ENCODE peak calls at places on chromosomes 13 and 19, in five cellular contexts. A, P, K, Q and I are unnamed samples.

GRCh38 chr13:113668491-113668971 is 1.5 kb downstream of the GRK1 start:
- DNase-seq in A (no peak), P (no peak), K (no peak), Q (no peak), I (no peak)

GRCh38 chr19:39515551-39516191 is 732 bp downstream of the SELENOV start:
- DNase-seq in A (no peak), P (no peak), K (no peak), Q (no peak), I (no peak)

GRCh38 chr13:28655566-28655965 is 3.4 kb upstream of the POMP start:
- DNase-seq in A (no peak), P (peak; percentile 80), K (no peak), Q (peak; percentile 63), I (no peak)

GRCh38 chr19:17125728-17126677 is 50.4 kb downstream of the MYO9B start:
- DNase-seq in A (no peak), P (peak; percentile 25), K (no peak), Q (peak; percentile 33), I (no peak)

GRCh38 chr13:40484101-40484800 is 182.2 kb downstream of the FOXO1 start:
- DNase-seq in A (no peak), P (no peak), K (no peak), Q (no peak), I (no peak)

GRCh38 chr19:18800636-18801035 is 9.5 kb upstream of the COMP start:
- DNase-seq in A (no peak), P (no peak), K (no peak), Q (no peak), I (no peak)

GRCh38 chr19:54138777-54139256 is 1.3 kb downstream of the CNOT3 start:
- DNase-seq in A (no peak), P (no peak), K (no peak), Q (no peak), I (no peak)

GRCh38 chr19:3547301-3547731 is 8.3 kb downstream of the TEKTIP1 start:
- DNase-seq in A (no peak), P (no peak), K (no peak), Q (no peak), I (no peak)

GRCh38 chr13:46712524-46712923 is 84.4 kb downstream of the ESD start:
- DNase-seq in A (no peak), P (no peak), K (no peak), Q (no peak), I (no peak)

GRCh38 chr19:4971424-4971793 is 2.5 kb downstream of the KDM4B start:
- DNase-seq in A (no peak), P (no peak), K (no peak), Q (peak; percentile 40), I (peak; percentile 84)

GRCh38 chr19:43662487-43662886 is 7.5 kb downstream of the PLAUR start:
- DNase-seq in A (no peak), P (no peak), K (no peak), Q (peak; percentile 34), I (peak; percentile 34)

GRCh38 chr19:45153339-45154063 is 7.3 kb downstream of the NKPD1 start:
- DNase-seq in A (peak; percentile 66), P (peak; percentile 48), K (no peak), Q (peak; percentile 56), I (peak; percentile 72)

GRCh38 chr13:104105418-104106355 is 1039.5 kb upstream of the SLC10A2 start:
- DNase-seq in A (no peak), P (no peak), K (no peak), Q (no peak), I (no peak)

GRCh38 chr13:61880576-61881283 is 465.1 kb upstream of the PCDH20 start:
- DNase-seq in A (no peak), P (peak; percentile 5), K (peak; percentile 27), Q (peak; percentile 22), I (peak; percentile 58)

GRCh38 chr13:112747256-112747655 is 57.4 kb downstream of the ATP11A start:
- DNase-seq in A (no peak), P (no peak), K (no peak), Q (no peak), I (no peak)

GRCh38 chr13:34416833-34417425 is 525.1 kb upstream of the NBEA start:
- DNase-seq in A (no peak), P (peak; percentile 39), K (no peak), Q (no peak), I (no peak)

GRCh38 chr19:5281588-5281987 is 59.0 kb downstream of the PTPRS start:
- DNase-seq in A (no peak), P (no peak), K (no peak), Q (no peak), I (no peak)

GRCh38 chr13:48833412-48833811 is 142.3 kb upstream of the FNDC3A start:
- DNase-seq in A (no peak), P (no peak), K (no peak), Q (no peak), I (no peak)

GRCh38 chr13:24074687-24075086 is 85.8 kb upstream of the SPATA13 start:
- DNase-seq in A (no peak), P (no peak), K (no peak), Q (no peak), I (no peak)

DNA sequence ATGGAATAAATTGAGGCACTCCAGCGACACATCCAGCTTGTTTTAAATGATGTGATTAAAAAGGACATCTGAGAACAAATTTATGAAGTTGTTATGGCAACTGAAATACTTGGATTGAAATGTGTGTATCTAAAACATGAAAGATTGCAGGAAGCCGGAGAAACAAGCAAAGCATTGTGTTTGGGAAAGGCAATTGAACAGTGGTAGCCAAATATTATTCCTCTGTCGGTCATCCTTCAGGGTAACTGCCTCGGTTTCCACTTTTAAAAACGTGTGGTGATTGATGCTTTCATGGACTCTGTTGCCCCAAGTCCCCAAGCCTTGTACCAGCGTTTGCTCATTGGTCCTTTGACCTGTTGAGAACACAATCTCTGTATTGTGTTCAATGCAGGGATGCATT is 158.8 kb downstream of the TM9SF2 start:
- DNase-seq in A (no peak), P (no peak), K (no peak), Q (no peak), I (no peak)
- H2BK15ac ChIP-seq in A (no peak overlapping the region), P (no peak overlapping the region), K (no peak overlapping the region), Q (no peak overlapping the region), I (no peak overlapping the region)

GRCh38 chr19:2461751-2462634 is 5.2 kb upstream of the LMNB2 start:
- DNase-seq in A (peak; percentile 56), P (peak; percentile 56), K (no peak), Q (peak; percentile 68), I (peak; percentile 84)
- H3K14ac ChIP-seq in A (no peak overlapping the region), P (peak overlapping the region; percentile 89), K (no peak overlapping the region), Q (peak overlapping the region; percentile 44), I (peak overlapping the region; percentile 52)

DNA sequence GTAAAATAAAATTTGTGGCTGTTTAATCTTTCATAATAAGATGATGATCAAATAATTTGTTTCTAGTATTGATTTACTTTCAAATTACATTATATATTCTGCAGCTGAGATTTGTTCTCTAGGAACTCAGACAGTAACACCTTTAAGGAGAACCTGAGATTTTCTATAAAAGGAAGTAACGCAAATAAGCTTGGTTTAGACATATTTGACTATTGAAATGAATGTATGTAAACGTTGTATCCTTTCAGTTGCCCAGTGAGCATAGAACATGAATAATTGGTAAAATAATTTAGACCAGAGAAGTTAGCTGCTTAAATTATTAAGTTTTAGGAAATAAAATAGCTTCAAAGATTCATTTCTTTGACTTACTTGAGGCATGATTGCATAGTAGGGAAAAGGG is 3.1 kb downstream of the CDK8 start:
- DNase-seq in A (no peak), P (no peak), K (no peak), Q (no peak), I (no peak)
- H2BK15ac ChIP-seq in A (no peak overlapping the region), P (no peak overlapping the region), K (no peak overlapping the region), Q (no peak overlapping the region), I (no peak overlapping the region)

GRCh38 chr19:1093811-1094553 is 1.2 kb downstream of the POLR2E start:
- DNase-seq in A (no peak), P (no peak), K (no peak), Q (no peak), I (no peak)
- H3K14ac ChIP-seq in A (no peak overlapping the region), P (peak overlapping the region; percentile 84), K (no peak overlapping the region), Q (no peak overlapping the region), I (no peak overlapping the region)

GRCh38 chr13:43006893-43007631 is 15.0 kb upstream of the EPSTI1 start:
- DNase-seq in A (no peak), P (peak; percentile 63), K (no peak), Q (peak; percentile 43), I (no peak)
- H2BK15ac ChIP-seq in A (no peak overlapping the region), P (peak overlapping the region; percentile 96), K (no peak overlapping the region), Q (no peak overlapping the region), I (no peak overlapping the region)

DNA sequence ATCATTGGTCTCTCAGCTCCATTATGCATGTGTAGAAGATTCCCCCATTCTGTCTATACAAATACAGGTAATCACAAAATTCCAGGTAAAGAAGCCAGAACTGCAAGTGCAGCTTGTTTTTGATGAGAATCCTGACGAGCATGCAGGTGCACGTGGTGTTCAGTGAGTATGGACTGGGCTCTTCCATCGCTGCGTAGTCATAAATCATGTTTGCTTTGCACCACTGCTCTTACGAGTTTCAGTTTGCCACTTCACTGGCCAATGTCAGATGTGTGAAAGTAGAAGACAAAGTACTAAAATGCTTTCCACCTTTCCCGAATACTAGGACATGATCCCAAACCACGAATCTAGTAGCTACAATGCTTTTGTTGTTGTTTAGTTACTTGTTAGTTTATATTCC is 390.7 kb downstream of the LIG4 start:
- DNase-seq in A (no peak), P (no peak), K (no peak), Q (no peak), I (no peak)
- H3K14ac ChIP-seq in A (no peak overlapping the region), P (no peak overlapping the region), K (no peak overlapping the region), Q (no peak overlapping the region), I (no peak overlapping the region)